ENCODE peak calls at places on chromosomes 16 and 17, in five cellular contexts. K is stimulated activated CD4-positive, alpha-beta T cell treated with anti-CD3 and anti-CD28 coated beads, Interleukin-4, amount 100 ng/mL, for 24 hours; U is iPS-NIHi11; Q is HCEC 1CT; S is ELR. W is an unnamed sample.

GRCh38 chr16:1001096-1001495 is 19.5 kb downstream of the SOX8 start:
- DNase-seq in K (no peak), U (no peak), Q (no peak), S (no peak), W (no peak)

GRCh38 chr16:28264656-28265055 is 27.7 kb upstream of the SBK1 start:
- DNase-seq in K (no peak), U (peak), Q (peak), S (peak), W (no peak)

GRCh38 chr17:77228224-77229215 is 87.8 kb downstream of the SEC14L1 start:
- DNase-seq in K (no peak), U (no peak), Q (no peak), S (no peak), W (peak)

GRCh38 chr17:80793851-80794267 is 197.8 kb upstream of the CHMP6 start:
- DNase-seq in K (no peak), U (no peak), Q (peak), S (peak), W (no peak)

GRCh38 chr17:1485311-1485747 is 7.2 kb downstream of the MYO1C start:
- DNase-seq in K (no peak), U (peak), Q (peak), S (peak), W (peak)

GRCh38 chr16:13866073-13866472 is 53.9 kb upstream of the ERCC4 start:
- DNase-seq in K (peak), U (peak), Q (peak), S (peak), W (peak)

GRCh38 chr16:68417711-68418301 is 30.5 kb downstream of the SMPD3 start:
- DNase-seq in K (peak), U (no peak), Q (no peak), S (no peak), W (no peak)

GRCh38 chr17:41660221-41660711 is 28.4 kb upstream of the EIF1 start:
- DNase-seq in K (no peak), U (no peak), Q (no peak), S (no peak), W (peak)

GRCh38 chr17:49616546-49617205 is 41.0 kb downstream of the NXPH3 start:
- DNase-seq in K (no peak), U (no peak), Q (no peak), S (no peak), W (no peak)

GRCh38 chr17:17151962-17152361 is 54.2 kb downstream of the PLD6 start:
- DNase-seq in K (peak), U (no peak), Q (peak), S (peak), W (no peak)

GRCh38 chr17:68771867-68772515 is 170.8 kb upstream of the FAM20A start:
- DNase-seq in K (no peak), U (peak), Q (peak), S (peak), W (no peak)

GRCh38 chr17:2222901-2223616 is 80.5 kb downstream of the SMG6 start:
- DNase-seq in K (peak), U (no peak), Q (no peak), S (peak), W (no peak)

GRCh38 chr17:78798695-78799559 is 16.9 kb upstream of the CYTH1 start:
- DNase-seq in K (no peak), U (peak), Q (peak), S (peak), W (no peak)

GRCh38 chr17:47733047-47733413 is at the start of gene TBX21:
- DNase-seq in K (peak), U (peak), Q (no peak), S (peak), W (peak)

GRCh38 chr17:4101127-4101798 is 41.6 kb downstream of the ZZEF1 start:
- DNase-seq in K (no peak), U (no peak), Q (no peak), S (no peak), W (no peak)

GRCh38 chr16:75653926-75654325 is 6.4 kb downstream of the TERF2IP start:
- DNase-seq in K (no peak), U (no peak), Q (peak), S (no peak), W (no peak)

GRCh38 chr16:30533748-30534367 is 800 bp downstream of the ZNF747 start:
- DNase-seq in K (peak), U (no peak), Q (no peak), S (peak), W (peak)

W was measured in endodermal cell.